ENCODE peak calls at places on chromosomes 12 and 14, in seven cellular contexts. One of them, this sample, is unnamed.

GRCh38 chr12:96810477-96810876 is 96.6 kb upstream of the NEDD1 start:
- DNase-seq in fibroblast of lung: no peak
- DNase-seq in H54: no peak
- DNase-seq in hypothalamus: no peak
- DNase-seq in AG09309: no peak
- DNase-seq in NCI-H510A treated with DMSO at 0.1 percent for 48 hours: no peak
- DNase-seq in posterior vena cava: no peak
- DNase-seq in this sample: no peak

GRCh38 chr14:21043387-21044105 is 1.4 kb downstream of the RNASE7 start:
- DNase-seq in fibroblast of lung: no peak
- DNase-seq in posterior vena cava: no peak
- DNase-seq in NCI-H510A treated with DMSO at 0.1 percent for 48 hours: no peak
- DNase-seq in AG09309: no peak
- DNase-seq in H54: no peak
- DNase-seq in hypothalamus: no peak
- DNase-seq in this sample: no peak

GRCh38 chr12:22709292-22709691 is 84.3 kb downstream of the ETNK1 start:
- DNase-seq in NCI-H510A treated with DMSO at 0.1 percent for 48 hours: peak; percentile 4
- DNase-seq in fibroblast of lung: peak; percentile 49
- DNase-seq in H54: no peak
- DNase-seq in posterior vena cava: no peak
- DNase-seq in AG09309: no peak
- DNase-seq in hypothalamus: no peak
- DNase-seq in this sample: no peak

GRCh38 chr12:9227953-9228352 is 19.8 kb upstream of the PZP start:
- DNase-seq in NCI-H510A treated with DMSO at 0.1 percent for 48 hours: no peak
- DNase-seq in AG09309: no peak
- DNase-seq in H54: no peak
- DNase-seq in fibroblast of lung: peak; percentile 89
- DNase-seq in posterior vena cava: no peak
- DNase-seq in hypothalamus: no peak
- DNase-seq in this sample: no peak

GRCh38 chr14:81710232-81710845 is 176.7 kb upstream of the SEL1L start:
- DNase-seq in H54: no peak
- DNase-seq in fibroblast of lung: peak; percentile 11
- DNase-seq in posterior vena cava: no peak
- DNase-seq in AG09309: no peak
- DNase-seq in hypothalamus: no peak
- DNase-seq in NCI-H510A treated with DMSO at 0.1 percent for 48 hours: peak; percentile 34
- DNase-seq in this sample: no peak

GRCh38 chr12:39144613-39145061 is 239.2 kb upstream of the CPNE8 start:
- DNase-seq in AG09309: no peak
- DNase-seq in NCI-H510A treated with DMSO at 0.1 percent for 48 hours: no peak
- DNase-seq in hypothalamus: no peak
- DNase-seq in fibroblast of lung: no peak
- DNase-seq in posterior vena cava: no peak
- DNase-seq in H54: no peak
- DNase-seq in this sample: no peak

GRCh38 chr14:64943981-64944520 is 1.5 kb upstream of the GPX2 start:
- DNase-seq in posterior vena cava: no peak
- DNase-seq in fibroblast of lung: no peak
- DNase-seq in NCI-H510A treated with DMSO at 0.1 percent for 48 hours: no peak
- DNase-seq in AG09309: no peak
- DNase-seq in H54: no peak
- DNase-seq in hypothalamus: no peak
- DNase-seq in this sample: no peak

GRCh38 chr12:26746315-26746714 is 86.7 kb downstream of the ITPR2 start:
- DNase-seq in H54: peak; percentile 52
- DNase-seq in AG09309: peak; percentile 45
- DNase-seq in NCI-H510A treated with DMSO at 0.1 percent for 48 hours: no peak
- DNase-seq in posterior vena cava: no peak
- DNase-seq in hypothalamus: no peak
- DNase-seq in fibroblast of lung: peak; percentile 52
- DNase-seq in this sample: no peak

GRCh38 chr12:4490973-4491372 is 45.4 kb upstream of the FGF6 start:
- DNase-seq in NCI-H510A treated with DMSO at 0.1 percent for 48 hours: no peak
- DNase-seq in posterior vena cava: no peak
- DNase-seq in AG09309: no peak
- DNase-seq in fibroblast of lung: no peak
- DNase-seq in H54: no peak
- DNase-seq in hypothalamus: no peak
- DNase-seq in this sample: no peak

GRCh38 chr14:55746533-55746932 is 166.5 kb downstream of the KTN1 start:
- DNase-seq in AG09309: no peak
- DNase-seq in hypothalamus: no peak
- DNase-seq in fibroblast of lung: no peak
- DNase-seq in H54: no peak
- DNase-seq in posterior vena cava: no peak
- DNase-seq in NCI-H510A treated with DMSO at 0.1 percent for 48 hours: no peak
- DNase-seq in this sample: no peak

GRCh38 chr12:11727133-11727664 is 77.7 kb downstream of the ETV6 start:
- DNase-seq in posterior vena cava: no peak
- DNase-seq in AG09309: no peak
- DNase-seq in NCI-H510A treated with DMSO at 0.1 percent for 48 hours: peak; percentile 31
- DNase-seq in hypothalamus: no peak
- DNase-seq in H54: no peak
- DNase-seq in fibroblast of lung: no peak
- DNase-seq in this sample: no peak

GRCh38 chr14:51716610-51717009 is 64.9 kb downstream of the FRMD6 start:
- DNase-seq in posterior vena cava: no peak
- DNase-seq in fibroblast of lung: no peak
- DNase-seq in AG09309: no peak
- DNase-seq in hypothalamus: no peak
- DNase-seq in NCI-H510A treated with DMSO at 0.1 percent for 48 hours: no peak
- DNase-seq in H54: no peak
- DNase-seq in this sample: peak; percentile 8

GRCh38 chr12:122126713-122127597 is 47.1 kb downstream of the IL31 start:
- DNase-seq in AG09309: no peak
- DNase-seq in posterior vena cava: no peak
- DNase-seq in H54: no peak
- DNase-seq in hypothalamus: no peak
- DNase-seq in fibroblast of lung: no peak
- DNase-seq in NCI-H510A treated with DMSO at 0.1 percent for 48 hours: no peak
- DNase-seq in this sample: no peak

GRCh38 chr12:25404955-25405354 is 148.1 kb downstream of the LMNTD1 start:
- DNase-seq in hypothalamus: no peak
- DNase-seq in fibroblast of lung: no peak
- DNase-seq in NCI-H510A treated with DMSO at 0.1 percent for 48 hours: no peak
- DNase-seq in posterior vena cava: no peak
- DNase-seq in AG09309: no peak
- DNase-seq in H54: no peak
- DNase-seq in this sample: no peak

GRCh38 chr14:65303185-65303901 is 109.2 kb upstream of the FUT8 start:
- DNase-seq in H54: peak; percentile 21
- DNase-seq in hypothalamus: no peak
- DNase-seq in fibroblast of lung: no peak
- DNase-seq in posterior vena cava: no peak
- DNase-seq in NCI-H510A treated with DMSO at 0.1 percent for 48 hours: no peak
- DNase-seq in AG09309: no peak
- DNase-seq in this sample: no peak

GRCh38 chr14:33357225-33358010 is 418.7 kb downstream of the NPAS3 start:
- DNase-seq in posterior vena cava: no peak
- DNase-seq in H54: no peak
- DNase-seq in fibroblast of lung: no peak
- DNase-seq in NCI-H510A treated with DMSO at 0.1 percent for 48 hours: peak; percentile 19
- DNase-seq in hypothalamus: no peak
- DNase-seq in AG09309: no peak
- DNase-seq in this sample: no peak

GRCh38 chr12:40892528-40892927 is 200.3 kb downstream of the CNTN1 start:
- DNase-seq in H54: no peak
- DNase-seq in AG09309: no peak
- DNase-seq in posterior vena cava: no peak
- DNase-seq in hypothalamus: no peak
- DNase-seq in NCI-H510A treated with DMSO at 0.1 percent for 48 hours: no peak
- DNase-seq in fibroblast of lung: no peak
- DNase-seq in this sample: no peak

GRCh38 chr12:74790958-74791357 is 253.3 kb downstream of the ATXN7L3B start:
- DNase-seq in fibroblast of lung: no peak
- DNase-seq in AG09309: no peak
- DNase-seq in H54: no peak
- DNase-seq in posterior vena cava: no peak
- DNase-seq in hypothalamus: no peak
- DNase-seq in NCI-H510A treated with DMSO at 0.1 percent for 48 hours: no peak
- DNase-seq in this sample: no peak

GRCh38 chr12:116136340-116136739 is 141.2 kb downstream of the MED13L start:
- DNase-seq in posterior vena cava: no peak
- DNase-seq in H54: no peak
- DNase-seq in AG09309: no peak
- DNase-seq in hypothalamus: no peak
- DNase-seq in NCI-H510A treated with DMSO at 0.1 percent for 48 hours: no peak
- DNase-seq in fibroblast of lung: peak; percentile 59
- DNase-seq in this sample: no peak

GRCh38 chr12:92927055-92927435 is 2.0 kb downstream of the EEA1 start:
- DNase-seq in hypothalamus: no peak
- DNase-seq in NCI-H510A treated with DMSO at 0.1 percent for 48 hours: no peak
- DNase-seq in fibroblast of lung: peak; percentile 39
- DNase-seq in AG09309: peak; percentile 18
- DNase-seq in H54: no peak
- DNase-seq in posterior vena cava: no peak
- DNase-seq in this sample: no peak

GRCh38 chr12:15899282-15899870 is 11.8 kb upstream of the DERA start:
- DNase-seq in posterior vena cava: no peak
- DNase-seq in hypothalamus: no peak
- DNase-seq in AG09309: no peak
- DNase-seq in NCI-H510A treated with DMSO at 0.1 percent for 48 hours: peak; percentile 39
- DNase-seq in fibroblast of lung: peak; percentile 31
- DNase-seq in H54: no peak
- DNase-seq in this sample: no peak

GRCh38 chr14:47022721-47023120 is 371.1 kb upstream of the RPL10L start:
- DNase-seq in hypothalamus: no peak
- DNase-seq in fibroblast of lung: no peak
- DNase-seq in NCI-H510A treated with DMSO at 0.1 percent for 48 hours: no peak
- DNase-seq in posterior vena cava: no peak
- DNase-seq in H54: no peak
- DNase-seq in AG09309: no peak
- DNase-seq in this sample: no peak

GRCh38 chr12:80226576-80226975 is 127.2 kb downstream of the OTOGL start:
- DNase-seq in H54: no peak
- DNase-seq in NCI-H510A treated with DMSO at 0.1 percent for 48 hours: no peak
- DNase-seq in AG09309: peak; percentile 33
- DNase-seq in hypothalamus: no peak
- DNase-seq in fibroblast of lung: peak; percentile 16
- DNase-seq in posterior vena cava: no peak
- DNase-seq in this sample: no peak

GRCh38 chr14:51006781-51007211 is 62.5 kb upstream of the PYGL start:
- DNase-seq in AG09309: peak; percentile 75
- DNase-seq in posterior vena cava: no peak
- DNase-seq in NCI-H510A treated with DMSO at 0.1 percent for 48 hours: no peak
- DNase-seq in fibroblast of lung: peak; percentile 82
- DNase-seq in H54: peak; percentile 15
- DNase-seq in hypothalamus: peak; percentile 64
- DNase-seq in this sample: peak; percentile 76

GRCh38 chr12:12425616-12426015 is 68.7 kb downstream of the BORCS5 start:
- DNase-seq in H54: no peak
- DNase-seq in AG09309: no peak
- DNase-seq in NCI-H510A treated with DMSO at 0.1 percent for 48 hours: no peak
- DNase-seq in hypothalamus: no peak
- DNase-seq in fibroblast of lung: no peak
- DNase-seq in posterior vena cava: no peak
- DNase-seq in this sample: no peak

GRCh38 chr12:10031318-10031717 is 836 bp downstream of the CLEC9A start:
- DNase-seq in NCI-H510A treated with DMSO at 0.1 percent for 48 hours: no peak
- DNase-seq in hypothalamus: no peak
- DNase-seq in fibroblast of lung: no peak
- DNase-seq in posterior vena cava: no peak
- DNase-seq in AG09309: no peak
- DNase-seq in H54: no peak
- DNase-seq in this sample: no peak

GRCh38 chr14:60757617-60758016 is 23.1 kb downstream of the MNAT1 start:
- DNase-seq in hypothalamus: no peak
- DNase-seq in posterior vena cava: no peak
- DNase-seq in H54: no peak
- DNase-seq in AG09309: peak; percentile 46
- DNase-seq in fibroblast of lung: peak; percentile 78
- DNase-seq in NCI-H510A treated with DMSO at 0.1 percent for 48 hours: no peak
- DNase-seq in this sample: no peak

GRCh38 chr12:55899035-55899434 is 28.7 kb downstream of the PYM1 start:
- DNase-seq in hypothalamus: no peak
- DNase-seq in posterior vena cava: no peak
- DNase-seq in AG09309: no peak
- DNase-seq in fibroblast of lung: peak; percentile 51
- DNase-seq in H54: no peak
- DNase-seq in NCI-H510A treated with DMSO at 0.1 percent for 48 hours: no peak
- DNase-seq in this sample: no peak

GRCh38 chr12:120687570-120688289 is 781 bp downstream of the MLEC start:
- DNase-seq in fibroblast of lung: no peak
- DNase-seq in posterior vena cava: no peak
- DNase-seq in NCI-H510A treated with DMSO at 0.1 percent for 48 hours: no peak
- DNase-seq in hypothalamus: no peak
- DNase-seq in AG09309: no peak
- DNase-seq in H54: no peak
- DNase-seq in this sample: no peak

GRCh38 chr14:91918159-91918883 is 29.2 kb downstream of the FBLN5 start:
- DNase-seq in fibroblast of lung: peak; percentile 61
- DNase-seq in H54: no peak
- DNase-seq in NCI-H510A treated with DMSO at 0.1 percent for 48 hours: no peak
- DNase-seq in posterior vena cava: no peak
- DNase-seq in hypothalamus: no peak
- DNase-seq in AG09309: no peak
- DNase-seq in this sample: no peak

GRCh38 chr14:38994721-38995120 is 108.3 kb downstream of the SEC23A start:
- DNase-seq in hypothalamus: no peak
- DNase-seq in fibroblast of lung: no peak
- DNase-seq in AG09309: no peak
- DNase-seq in posterior vena cava: no peak
- DNase-seq in H54: no peak
- DNase-seq in NCI-H510A treated with DMSO at 0.1 percent for 48 hours: no peak
- DNase-seq in this sample: no peak

GRCh38 chr12:104724992-104725585 is 233.0 kb downstream of the SLC41A2 start:
- DNase-seq in hypothalamus: no peak
- DNase-seq in NCI-H510A treated with DMSO at 0.1 percent for 48 hours: no peak
- DNase-seq in fibroblast of lung: no peak
- DNase-seq in H54: no peak
- DNase-seq in AG09309: no peak
- DNase-seq in posterior vena cava: no peak
- DNase-seq in this sample: no peak

GRCh38 chr14:80987235-80988032 is 32.0 kb downstream of the TSHR start:
- DNase-seq in AG09309: peak; percentile 24
- DNase-seq in H54: peak; percentile 15
- DNase-seq in posterior vena cava: no peak
- DNase-seq in NCI-H510A treated with DMSO at 0.1 percent for 48 hours: peak; percentile 82
- DNase-seq in fibroblast of lung: peak; percentile 73
- DNase-seq in hypothalamus: peak; percentile 6
- DNase-seq in this sample: peak; percentile 83

GRCh38 chr12:64707362-64707761 is 51.8 kb downstream of the GNS start:
- DNase-seq in AG09309: no peak
- DNase-seq in fibroblast of lung: no peak
- DNase-seq in hypothalamus: no peak
- DNase-seq in posterior vena cava: no peak
- DNase-seq in H54: no peak
- DNase-seq in NCI-H510A treated with DMSO at 0.1 percent for 48 hours: no peak
- DNase-seq in this sample: no peak

GRCh38 chr14:93946104-93946503 is 19.0 kb downstream of the FAM181A start:
- DNase-seq in H54: peak; percentile 84
- DNase-seq in posterior vena cava: no peak
- DNase-seq in fibroblast of lung: peak; percentile 27
- DNase-seq in NCI-H510A treated with DMSO at 0.1 percent for 48 hours: no peak
- DNase-seq in AG09309: no peak
- DNase-seq in hypothalamus: no peak
- DNase-seq in this sample: no peak

This sample was measured in caudate nucleus.